ENCODE peak calls at places on chromosomes 11 and 22, in seven cellular contexts. X, H, G, S, U, Q and I are unnamed samples.

GRCh38 chr22:30635273-30636225 is at the start of gene SLC35E4:
- DNase-seq in X (peak; percentile 99), H (peak; percentile 97), G (peak; percentile 94), S (peak; percentile 92), U (peak; percentile 58), Q (peak; percentile 97), I (no peak)

GRCh38 chr11:87878373-87878779 is 296.9 kb downstream of the RAB38 start:
- DNase-seq in X (no peak), H (no peak), G (no peak), S (peak; percentile 48), U (peak; percentile 23), Q (no peak), I (peak; percentile 18)

GRCh38 chr11:115581871-115582639 is 77.8 kb upstream of the CADM1 start:
- DNase-seq in X (peak; percentile 78), H (no peak), G (no peak), S (peak; percentile 6), U (no peak), Q (peak; percentile 29), I (no peak)

GRCh38 chr22:28955817-28956216 is 72.4 kb downstream of the ZNRF3 start:
- DNase-seq in X (no peak), H (no peak), G (no peak), S (no peak), U (no peak), Q (no peak), I (no peak)

GRCh38 chr11:2881974-2882362 is 3.6 kb downstream of the CDKN1C start:
- DNase-seq in X (no peak), H (no peak), G (no peak), S (no peak), U (no peak), Q (peak; percentile 91), I (no peak)

GRCh38 chr11:128437137-128437536 is 150.2 kb downstream of the ETS1 start:
- DNase-seq in X (no peak), H (no peak), G (no peak), S (peak; percentile 61), U (no peak), Q (no peak), I (peak; percentile 90)

GRCh38 chr11:3667149-3668035 is 3.8 kb downstream of the CHRNA10 start:
- DNase-seq in X (no peak), H (no peak), G (no peak), S (no peak), U (no peak), Q (no peak), I (no peak)

GRCh38 chr22:49660321-49660720 is 167.4 kb downstream of the BRD1 start:
- DNase-seq in X (no peak), H (no peak), G (peak; percentile 33), S (no peak), U (no peak), Q (no peak), I (no peak)

GRCh38 chr22:39814899-39815298 is 78.7 kb downstream of the ENTHD1 start:
- DNase-seq in X (no peak), H (no peak), G (no peak), S (peak; percentile 7), U (peak; percentile 56), Q (no peak), I (no peak)

GRCh38 chr11:7595016-7595869 is 78.1 kb downstream of the CYB5R2 start:
- DNase-seq in X (no peak), H (no peak), G (no peak), S (peak; percentile 5), U (no peak), Q (no peak), I (no peak)

GRCh38 chr22:27677895-27678458 is 123.6 kb downstream of the MN1 start:
- DNase-seq in X (no peak), H (no peak), G (no peak), S (no peak), U (no peak), Q (peak; percentile 36), I (no peak)